ENCODE peak calls at places on chromosomes 6 and 20, in nine cellular contexts. One of them, this sample, is unnamed.

GRCh38 chr6:106300944-106301343 is 24.6 kb downstream of the ATG5 start:
- DNase-seq in GM23338: peak
- DNase-seq in CD8-positive, alpha-beta T cell: no peak
- DNase-seq in WERI-Rb-1: no peak
- DNase-seq in heart left ventricle: no peak
- DNase-seq in MM.1S: peak
- DNase-seq in astrocyte of the cerebellum: peak
- DNase-seq in body of pancreas: no peak
- DNase-seq in psoas muscle: no peak
- DNase-seq in this sample: no peak

GRCh38 chr6:135088232-135088760 is 33.7 kb upstream of the HBS1L start:
- DNase-seq in GM23338: no peak
- DNase-seq in CD8-positive, alpha-beta T cell: no peak
- DNase-seq in WERI-Rb-1: no peak
- DNase-seq in heart left ventricle: no peak
- DNase-seq in MM.1S: no peak
- DNase-seq in astrocyte of the cerebellum: no peak
- DNase-seq in body of pancreas: no peak
- DNase-seq in psoas muscle: no peak
- DNase-seq in this sample: no peak

GRCh38 chr20:14816471-14816870 is 479.1 kb upstream of the FLRT3 start:
- DNase-seq in GM23338: no peak
- DNase-seq in CD8-positive, alpha-beta T cell: no peak
- DNase-seq in WERI-Rb-1: no peak
- DNase-seq in heart left ventricle: no peak
- DNase-seq in MM.1S: no peak
- DNase-seq in astrocyte of the cerebellum: no peak
- DNase-seq in body of pancreas: no peak
- DNase-seq in psoas muscle: no peak
- DNase-seq in this sample: no peak

GRCh38 chr6:53956068-53956711 is 155.1 kb upstream of the MLIP start:
- DNase-seq in GM23338: peak
- DNase-seq in CD8-positive, alpha-beta T cell: no peak
- DNase-seq in WERI-Rb-1: peak
- DNase-seq in heart left ventricle: peak
- DNase-seq in MM.1S: peak
- DNase-seq in astrocyte of the cerebellum: peak
- DNase-seq in body of pancreas: peak
- DNase-seq in psoas muscle: peak
- DNase-seq in this sample: no peak

GRCh38 chr6:88174906-88175305 is 8.8 kb upstream of the CNR1 start:
- DNase-seq in GM23338: no peak
- DNase-seq in CD8-positive, alpha-beta T cell: no peak
- DNase-seq in WERI-Rb-1: no peak
- DNase-seq in heart left ventricle: no peak
- DNase-seq in MM.1S: no peak
- DNase-seq in astrocyte of the cerebellum: no peak
- DNase-seq in body of pancreas: no peak
- DNase-seq in psoas muscle: no peak
- DNase-seq in this sample: peak

GRCh38 chr20:44909872-44910689 is at the start of gene PABPC1L:
- DNase-seq in GM23338: peak
- DNase-seq in CD8-positive, alpha-beta T cell: peak
- DNase-seq in WERI-Rb-1: peak
- DNase-seq in heart left ventricle: peak
- DNase-seq in MM.1S: peak
- DNase-seq in astrocyte of the cerebellum: no peak
- DNase-seq in body of pancreas: peak
- DNase-seq in psoas muscle: peak
- DNase-seq in this sample: no peak

GRCh38 chr6:20737912-20738311 is 203.7 kb downstream of the CDKAL1 start:
- DNase-seq in GM23338: no peak
- DNase-seq in CD8-positive, alpha-beta T cell: no peak
- DNase-seq in WERI-Rb-1: no peak
- DNase-seq in heart left ventricle: no peak
- DNase-seq in MM.1S: peak
- DNase-seq in astrocyte of the cerebellum: no peak
- DNase-seq in body of pancreas: no peak
- DNase-seq in psoas muscle: no peak
- DNase-seq in this sample: no peak

GRCh38 chr6:142387997-142388815 is 86.4 kb downstream of the ADGRG6 start:
- DNase-seq in GM23338: peak
- DNase-seq in CD8-positive, alpha-beta T cell: no peak
- DNase-seq in WERI-Rb-1: no peak
- DNase-seq in heart left ventricle: no peak
- DNase-seq in MM.1S: no peak
- DNase-seq in astrocyte of the cerebellum: peak
- DNase-seq in body of pancreas: no peak
- DNase-seq in psoas muscle: no peak
- DNase-seq in this sample: no peak

GRCh38 chr6:132789398-132789780 is 9.0 kb downstream of the SLC18B1 start:
- DNase-seq in GM23338: no peak
- DNase-seq in CD8-positive, alpha-beta T cell: no peak
- DNase-seq in WERI-Rb-1: no peak
- DNase-seq in heart left ventricle: no peak
- DNase-seq in MM.1S: no peak
- DNase-seq in astrocyte of the cerebellum: no peak
- DNase-seq in body of pancreas: no peak
- DNase-seq in psoas muscle: no peak
- DNase-seq in this sample: no peak

GRCh38 chr20:30488941-30489601 is 768.4 kb upstream of the DEFB115 start:
- DNase-seq in GM23338: peak
- DNase-seq in CD8-positive, alpha-beta T cell: no peak
- DNase-seq in WERI-Rb-1: no peak
- DNase-seq in heart left ventricle: no peak
- DNase-seq in MM.1S: no peak
- DNase-seq in astrocyte of the cerebellum: no peak
- DNase-seq in body of pancreas: no peak
- DNase-seq in psoas muscle: no peak
- DNase-seq in this sample: no peak

GRCh38 chr6:18090349-18090786 is 32.1 kb downstream of the NHLRC1 start:
- DNase-seq in GM23338: no peak
- DNase-seq in CD8-positive, alpha-beta T cell: no peak
- DNase-seq in WERI-Rb-1: peak
- DNase-seq in heart left ventricle: no peak
- DNase-seq in MM.1S: no peak
- DNase-seq in astrocyte of the cerebellum: no peak
- DNase-seq in body of pancreas: no peak
- DNase-seq in psoas muscle: no peak
- DNase-seq in this sample: no peak

GRCh38 chr6:52162940-52163908 is 23.0 kb upstream of the IL17A start:
- DNase-seq in GM23338: peak
- DNase-seq in CD8-positive, alpha-beta T cell: no peak
- DNase-seq in WERI-Rb-1: no peak
- DNase-seq in heart left ventricle: no peak
- DNase-seq in MM.1S: peak
- DNase-seq in astrocyte of the cerebellum: no peak
- DNase-seq in body of pancreas: no peak
- DNase-seq in psoas muscle: no peak
- DNase-seq in this sample: no peak

GRCh38 chr6:79984261-79984660 is 20.2 kb upstream of the TTK start:
- DNase-seq in GM23338: peak
- DNase-seq in CD8-positive, alpha-beta T cell: no peak
- DNase-seq in WERI-Rb-1: peak
- DNase-seq in heart left ventricle: no peak
- DNase-seq in MM.1S: no peak
- DNase-seq in astrocyte of the cerebellum: peak
- DNase-seq in body of pancreas: no peak
- DNase-seq in psoas muscle: no peak
- DNase-seq in this sample: no peak

GRCh38 chr6:147222160-147222838 is 18.1 kb downstream of the STXBP5 start:
- DNase-seq in GM23338: peak
- DNase-seq in CD8-positive, alpha-beta T cell: no peak
- DNase-seq in WERI-Rb-1: no peak
- DNase-seq in heart left ventricle: no peak
- DNase-seq in MM.1S: no peak
- DNase-seq in astrocyte of the cerebellum: peak
- DNase-seq in body of pancreas: no peak
- DNase-seq in psoas muscle: no peak
- DNase-seq in this sample: no peak

GRCh38 chr6:22466665-22467064 is 102.7 kb upstream of the HDGFL1 start:
- DNase-seq in GM23338: peak
- DNase-seq in CD8-positive, alpha-beta T cell: no peak
- DNase-seq in WERI-Rb-1: no peak
- DNase-seq in heart left ventricle: no peak
- DNase-seq in MM.1S: no peak
- DNase-seq in astrocyte of the cerebellum: no peak
- DNase-seq in body of pancreas: no peak
- DNase-seq in psoas muscle: no peak
- DNase-seq in this sample: no peak

GRCh38 chr20:44011251-44011940 is 96.7 kb downstream of the TOX2 start:
- DNase-seq in GM23338: no peak
- DNase-seq in CD8-positive, alpha-beta T cell: no peak
- DNase-seq in WERI-Rb-1: no peak
- DNase-seq in heart left ventricle: no peak
- DNase-seq in MM.1S: no peak
- DNase-seq in astrocyte of the cerebellum: no peak
- DNase-seq in body of pancreas: no peak
- DNase-seq in psoas muscle: no peak
- DNase-seq in this sample: no peak

GRCh38 chr6:133761706-133762105 is 127.2 kb upstream of the TCF21 start:
- DNase-seq in GM23338: no peak
- DNase-seq in CD8-positive, alpha-beta T cell: no peak
- DNase-seq in WERI-Rb-1: no peak
- DNase-seq in heart left ventricle: no peak
- DNase-seq in MM.1S: no peak
- DNase-seq in astrocyte of the cerebellum: no peak
- DNase-seq in body of pancreas: no peak
- DNase-seq in psoas muscle: no peak
- DNase-seq in this sample: no peak

GRCh38 chr6:170049641-170050491 is 241.0 kb downstream of the DLL1 start:
- DNase-seq in GM23338: no peak
- DNase-seq in CD8-positive, alpha-beta T cell: no peak
- DNase-seq in WERI-Rb-1: no peak
- DNase-seq in heart left ventricle: peak
- DNase-seq in MM.1S: no peak
- DNase-seq in astrocyte of the cerebellum: peak
- DNase-seq in body of pancreas: peak
- DNase-seq in psoas muscle: peak
- DNase-seq in this sample: no peak

GRCh38 chr6:136094812-136095211 is 155.3 kb downstream of the MTFR2 start:
- DNase-seq in GM23338: no peak
- DNase-seq in CD8-positive, alpha-beta T cell: no peak
- DNase-seq in WERI-Rb-1: no peak
- DNase-seq in heart left ventricle: no peak
- DNase-seq in MM.1S: no peak
- DNase-seq in astrocyte of the cerebellum: no peak
- DNase-seq in body of pancreas: no peak
- DNase-seq in psoas muscle: no peak
- DNase-seq in this sample: no peak

GRCh38 chr6:158519761-158520160 is 40.1 kb upstream of the TMEM181 start:
- DNase-seq in GM23338: no peak
- DNase-seq in CD8-positive, alpha-beta T cell: no peak
- DNase-seq in WERI-Rb-1: no peak
- DNase-seq in heart left ventricle: no peak
- DNase-seq in MM.1S: no peak
- DNase-seq in astrocyte of the cerebellum: no peak
- DNase-seq in body of pancreas: no peak
- DNase-seq in psoas muscle: no peak
- DNase-seq in this sample: no peak

GRCh38 chr6:137402143-137402542 is 92.1 kb downstream of the OLIG3 start:
- DNase-seq in GM23338: no peak
- DNase-seq in CD8-positive, alpha-beta T cell: no peak
- DNase-seq in WERI-Rb-1: no peak
- DNase-seq in heart left ventricle: no peak
- DNase-seq in MM.1S: no peak
- DNase-seq in astrocyte of the cerebellum: no peak
- DNase-seq in body of pancreas: no peak
- DNase-seq in psoas muscle: no peak
- DNase-seq in this sample: no peak

GRCh38 chr6:102085257-102085656 is 691.7 kb downstream of the GRIK2 start:
- DNase-seq in GM23338: no peak
- DNase-seq in CD8-positive, alpha-beta T cell: no peak
- DNase-seq in WERI-Rb-1: no peak
- DNase-seq in heart left ventricle: no peak
- DNase-seq in MM.1S: no peak
- DNase-seq in astrocyte of the cerebellum: no peak
- DNase-seq in body of pancreas: no peak
- DNase-seq in psoas muscle: no peak
- DNase-seq in this sample: no peak
- TF ChIP-seq CTCF in GM23338: peak
- TF ChIP-seq CTCF in CD8-positive, alpha-beta T cell: no peak
- TF ChIP-seq CTCF in WERI-Rb-1: no peak
- TF ChIP-seq CTCF in heart left ventricle: no peak
- TF ChIP-seq CTCF in MM.1S: no peak
- TF ChIP-seq CTCF in astrocyte of the cerebellum: no peak
- TF ChIP-seq CTCF in body of pancreas: no peak
- TF ChIP-seq CTCF in psoas muscle: no peak
- TF ChIP-seq CTCF in this sample: no peak

GRCh38 chr6:131317516-131317915 is 182.2 kb downstream of the AKAP7 start:
- DNase-seq in GM23338: no peak
- DNase-seq in CD8-positive, alpha-beta T cell: no peak
- DNase-seq in WERI-Rb-1: no peak
- DNase-seq in heart left ventricle: no peak
- DNase-seq in MM.1S: no peak
- DNase-seq in astrocyte of the cerebellum: no peak
- DNase-seq in body of pancreas: no peak
- DNase-seq in psoas muscle: no peak
- DNase-seq in this sample: no peak
- H3K4me3 ChIP-seq in GM23338: no peak
- H3K4me3 ChIP-seq in CD8-positive, alpha-beta T cell: no peak
- H3K4me3 ChIP-seq in WERI-Rb-1: no peak
- H3K4me3 ChIP-seq in heart left ventricle: no peak
- H3K4me3 ChIP-seq in MM.1S: no peak
- H3K4me3 ChIP-seq in astrocyte of the cerebellum: no peak
- H3K4me3 ChIP-seq in body of pancreas: no peak
- H3K4me3 ChIP-seq in psoas muscle: no peak
- H3K4me3 ChIP-seq in this sample: no peak

DNA sequence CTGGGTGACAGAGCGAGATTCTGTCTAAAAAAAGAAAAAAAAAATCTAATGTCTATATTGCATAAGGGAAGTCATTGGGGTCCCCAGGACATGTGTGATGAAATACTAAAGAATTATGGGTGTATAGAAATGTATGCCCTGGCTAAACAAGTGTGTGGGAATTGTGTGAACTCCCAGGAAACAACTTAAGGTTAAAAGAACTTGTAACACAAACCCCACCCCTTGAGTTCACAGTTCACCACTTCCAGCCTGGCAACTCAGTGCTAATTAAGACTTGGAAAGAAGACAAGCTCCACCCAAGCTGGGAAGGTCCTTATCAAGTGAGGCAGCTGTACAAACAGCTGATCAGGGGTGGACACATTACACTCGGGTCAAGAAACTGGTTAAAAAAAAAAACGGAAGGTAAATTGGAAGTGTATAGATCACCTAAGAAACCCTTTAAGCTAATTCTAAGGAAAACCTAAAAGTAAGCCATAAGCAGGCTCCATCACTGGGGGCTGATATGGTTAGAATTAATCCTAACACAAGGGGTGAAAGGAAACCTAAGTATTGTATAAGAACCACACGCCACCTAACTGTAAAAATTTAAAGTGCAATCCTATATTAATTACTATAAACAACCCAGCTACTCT is 25.2 kb downstream of the HLA-A start:
- DNase-seq in GM23338: no peak
- DNase-seq in CD8-positive, alpha-beta T cell: no peak
- DNase-seq in WERI-Rb-1: no peak
- DNase-seq in heart left ventricle: peak
- DNase-seq in MM.1S: peak
- DNase-seq in astrocyte of the cerebellum: no peak
- DNase-seq in body of pancreas: peak
- DNase-seq in psoas muscle: no peak
- DNase-seq in this sample: no peak
- TF ChIP-seq CTCF in GM23338: peak
- TF ChIP-seq CTCF in CD8-positive, alpha-beta T cell: no peak
- TF ChIP-seq CTCF in WERI-Rb-1: no peak
- TF ChIP-seq CTCF in heart left ventricle: no peak
- TF ChIP-seq CTCF in MM.1S: peak
- TF ChIP-seq CTCF in astrocyte of the cerebellum: no peak
- TF ChIP-seq CTCF in body of pancreas: no peak
- TF ChIP-seq CTCF in psoas muscle: peak
- TF ChIP-seq CTCF in this sample: peak

GRCh38 chr20:19291818-19292132 is 79.3 kb downstream of the SLC24A3 start:
- DNase-seq in GM23338: no peak
- DNase-seq in CD8-positive, alpha-beta T cell: no peak
- DNase-seq in WERI-Rb-1: no peak
- DNase-seq in heart left ventricle: no peak
- DNase-seq in MM.1S: no peak
- DNase-seq in astrocyte of the cerebellum: no peak
- DNase-seq in body of pancreas: no peak
- DNase-seq in psoas muscle: no peak
- DNase-seq in this sample: no peak
- H3K4me3 ChIP-seq in GM23338: no peak
- H3K4me3 ChIP-seq in CD8-positive, alpha-beta T cell: no peak
- H3K4me3 ChIP-seq in WERI-Rb-1: no peak
- H3K4me3 ChIP-seq in heart left ventricle: no peak
- H3K4me3 ChIP-seq in MM.1S: no peak
- H3K4me3 ChIP-seq in astrocyte of the cerebellum: no peak
- H3K4me3 ChIP-seq in body of pancreas: no peak
- H3K4me3 ChIP-seq in psoas muscle: no peak
- H3K4me3 ChIP-seq in this sample: no peak